ENCODE peak calls at places on chromosomes 16 and 17, in four cellular contexts. H is OCI-LY7, J is PC-3, C is astrocyte. X is an unnamed sample.

GRCh38 chr17:78995761-78996451 is 13.7 kb downstream of the CANT1 start:
- DNase-seq in H (no peak), C (no peak), J (peak; percentile 96), X (no peak)

GRCh38 chr17:75753514-75754377 is 11.2 kb downstream of the GALK1 start:
- DNase-seq in H (peak; percentile 92), C (peak; percentile 27), J (no peak), X (peak; percentile 82)

GRCh38 chr17:70095455-70095854 is 20.4 kb downstream of the KCNJ16 start:
- DNase-seq in C (no peak), J (no peak), H (no peak), X (no peak)

GRCh38 chr17:51638909-51639308 is 378.6 kb downstream of the UTP18 start:
- DNase-seq in J (no peak), C (no peak), H (no peak), X (no peak)

GRCh38 chr17:68783861-68784260 is 171.3 kb downstream of the ABCA8 start:
- DNase-seq in J (peak; percentile 25), C (no peak), H (no peak), X (no peak)

GRCh38 chr17:76783146-76783545 is 45.2 kb downstream of the MFSD11 start:
- DNase-seq in J (no peak), C (no peak), H (peak; percentile 93), X (peak; percentile 90)

GRCh38 chr17:62625870-62626200 is 1.6 kb upstream of the MRC2 start:
- DNase-seq in J (no peak), C (no peak), H (no peak), X (no peak)

GRCh38 chr17:64506576-64507417 is at the start of gene CEP95:
- DNase-seq in C (peak; percentile 98), J (peak; percentile 96), H (peak; percentile 97), X (peak; percentile 93)

GRCh38 chr16:14309001-14309886 is 238.1 kb downstream of the MRTFB start:
- DNase-seq in J (peak; percentile 85), C (no peak), H (peak; percentile 89), X (no peak)

GRCh38 chr16:80369559-80369958 is 171.2 kb upstream of the DYNLRB2 start:
- DNase-seq in J (peak; percentile 25), H (no peak), C (peak; percentile 41), X (peak; percentile 43)

GRCh38 chr16:63527404-63527803 is 1491.2 kb upstream of the CDH8 start:
- DNase-seq in C (no peak), J (no peak), H (no peak), X (no peak)
- TF ChIP-seq CTCF in C (no peak), J (no peak), H (no peak), X (no peak)

GRCh38 chr17:80315517-80316182 is 55.0 kb downstream of the RNF213 start:
- DNase-seq in H (no peak), J (no peak), C (no peak), X (no peak)
- H3K4me3 ChIP-seq in H (no peak overlapping the region), J (no peak overlapping the region), C (no peak overlapping the region), X (no peak overlapping the region)

GRCh38 chr16:50674831-50675230 is 6.3 kb downstream of the SNX20 start:
- DNase-seq in J (peak; percentile 7), H (no peak), C (no peak), X (no peak)

GRCh38 chr16:50676684-50677225 is 4.4 kb downstream of the SNX20 start:
- DNase-seq in C (no peak), H (no peak), J (no peak), X (no peak)

GRCh38 chr16:50679266-50679665 is 1.8 kb downstream of the SNX20 start:
- DNase-seq in H (no peak), J (no peak), C (no peak), X (no peak)

GRCh38 chr16:50675686-50676610 is 5.2 kb downstream of the SNX20 start:
- DNase-seq in C (no peak), H (no peak), J (no peak), X (no peak)

DNA sequence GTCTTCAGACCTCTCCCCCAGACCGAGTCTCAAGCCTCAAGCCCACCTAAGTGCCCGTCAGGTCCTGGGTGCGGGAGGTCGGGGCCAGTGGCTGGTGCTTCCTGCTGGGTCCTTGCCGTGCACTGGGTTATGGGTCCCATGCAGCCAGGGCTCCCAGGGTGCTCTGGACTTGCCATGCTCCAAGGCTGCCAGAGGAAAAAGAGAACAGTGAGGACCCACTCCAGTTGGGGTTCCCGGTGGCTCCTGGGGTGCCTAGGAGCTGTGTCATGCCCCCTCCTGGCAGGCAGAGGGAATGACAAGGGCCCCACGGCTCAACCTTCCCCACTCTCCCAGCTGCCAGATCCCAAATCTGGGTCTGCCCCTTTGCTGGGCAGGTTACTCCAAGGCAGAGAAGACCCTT is 3.8 kb downstream of the SNX20 start:
- DNase-seq in H (no peak), C (no peak), J (no peak), X (no peak)
- TF ChIP-seq CTCF in H (peak; percentile 65), C (no peak), J (peak; percentile 39), X (peak; percentile 34)

DNA sequence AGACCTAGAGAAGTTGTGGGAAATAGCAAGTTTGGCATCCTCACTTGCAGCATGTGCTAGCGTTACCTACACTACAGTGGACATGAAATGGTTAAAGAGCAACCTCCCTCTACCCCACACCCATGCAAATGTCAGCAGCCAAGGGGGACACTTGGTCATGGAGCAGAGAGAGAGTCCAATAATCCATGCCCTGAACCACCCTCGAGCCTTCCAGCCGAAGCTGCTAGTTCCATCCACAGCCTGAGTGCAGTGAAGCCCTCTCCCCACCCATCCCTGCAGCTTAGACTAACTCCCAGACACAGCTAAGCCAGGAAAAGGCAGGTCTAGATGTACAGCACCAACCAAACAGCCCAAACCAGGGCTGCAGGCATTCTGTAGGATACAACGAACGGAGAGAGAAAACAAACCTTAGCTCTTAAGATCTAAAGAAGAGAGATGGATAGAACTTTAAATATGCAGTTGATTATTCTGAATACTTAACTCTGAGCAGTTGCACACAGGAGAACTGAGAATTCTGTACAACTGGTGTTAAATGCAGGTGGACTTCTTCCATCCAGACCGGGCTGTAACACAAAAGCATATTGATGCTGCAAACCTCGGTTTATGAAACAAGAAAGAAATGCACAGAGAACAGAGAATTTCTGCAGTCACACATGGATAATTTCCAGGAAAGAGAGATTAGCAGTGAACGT is 93.8 kb downstream of the SALL1 start:
- DNase-seq in H (no peak), J (no peak), C (no peak), X (no peak)
- H3K4me3 ChIP-seq in H (no peak overlapping the region), J (no peak overlapping the region), C (no peak overlapping the region), X (no peak overlapping the region)

DNA sequence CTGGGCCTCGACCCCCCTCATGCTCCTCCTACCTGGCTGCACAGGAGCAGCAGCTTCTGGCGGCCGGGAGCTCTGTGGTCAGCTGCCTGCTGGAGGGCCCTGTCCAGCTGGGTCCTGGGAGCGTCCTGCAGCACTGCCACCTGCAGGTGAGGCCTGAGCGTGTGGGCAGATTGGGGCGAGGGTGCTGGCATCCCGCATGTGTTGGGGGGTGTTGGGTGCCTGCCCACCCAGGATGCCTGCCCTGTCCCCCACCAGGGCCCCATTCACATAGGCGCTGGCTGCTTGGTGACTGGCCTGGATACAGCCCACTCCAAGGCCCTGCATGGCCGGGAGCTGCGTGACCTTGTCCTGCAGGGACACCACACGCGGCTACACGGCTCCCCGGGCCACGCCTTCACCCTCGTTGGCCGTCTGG is 16.5 kb downstream of the FCSK start:
- DNase-seq in C (no peak), H (no peak), J (peak; percentile 12), X (no peak)
- TF ChIP-seq CTCF in C (no peak), H (peak; percentile 27), J (peak; percentile 50), X (peak; percentile 25)

GRCh38 chr16:27326738-27327585 is 13.2 kb downstream of the IL4R start:
- DNase-seq in J (peak; percentile 88), H (peak; percentile 38), C (peak; percentile 92), X (no peak)
- H3K4me3 ChIP-seq in J (peak overlapping the region; percentile 48), H (no peak overlapping the region), C (no peak overlapping the region), X (no peak overlapping the region)

DNA sequence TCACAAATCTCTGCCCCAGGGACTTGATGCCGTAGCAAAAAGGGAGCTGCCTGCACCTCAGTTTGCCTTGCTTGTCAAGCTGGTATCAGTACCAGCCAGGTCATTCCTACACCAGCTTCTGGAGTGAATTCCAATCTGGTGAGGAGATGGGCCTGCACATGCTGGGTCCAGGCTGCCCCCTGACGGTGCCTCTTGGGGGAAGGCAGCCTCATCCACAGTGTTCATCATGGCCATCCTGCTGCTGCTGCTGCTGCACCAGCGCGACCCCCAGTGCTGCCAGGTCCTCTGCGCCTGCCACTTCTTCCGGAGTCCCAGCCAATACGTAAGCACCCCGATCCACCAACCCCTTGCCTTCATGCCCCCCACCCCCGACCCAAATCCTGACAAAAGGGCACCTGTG is 8.3 kb downstream of the MRPL27 start:
- DNase-seq in C (peak; percentile 33), H (no peak), J (no peak), X (no peak)
- TF ChIP-seq CTCF in C (peak; percentile 8), H (no peak), J (no peak), X (no peak)

DNA sequence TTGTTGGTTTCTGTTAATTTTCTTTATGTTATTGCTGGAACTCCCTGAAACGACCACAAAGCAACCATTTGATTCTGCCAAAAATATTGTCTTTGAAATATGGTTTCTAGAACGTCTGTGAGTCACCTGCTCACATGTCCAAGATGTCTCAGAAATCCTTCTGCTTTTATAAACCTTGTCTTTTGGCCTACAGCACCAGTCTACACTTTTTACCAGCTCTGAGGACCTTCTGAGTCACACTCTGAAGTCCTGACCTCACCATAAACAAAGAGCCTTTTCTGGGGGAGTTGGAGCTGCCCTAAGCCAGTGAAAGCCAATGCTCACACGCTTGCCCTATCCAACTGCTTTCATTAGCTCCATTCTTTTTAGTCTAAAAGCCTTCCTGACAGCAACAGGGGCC is 55.5 kb downstream of the GRIN2A start:
- DNase-seq in C (peak; percentile 97), J (peak; percentile 76), H (no peak), X (no peak)
- H3K4me3 ChIP-seq in C (no peak overlapping the region), J (no peak overlapping the region), H (no peak overlapping the region), X (no peak overlapping the region)

GRCh38 chr16:85607331-85607765 is 5.8 kb upstream of the GSE1 start:
- DNase-seq in H (peak; percentile 85), J (no peak), C (no peak), X (no peak)
- TF ChIP-seq CTCF in H (peak; percentile 44), J (no peak), C (peak; percentile 8), X (no peak)

X was measured in MM.1S.